ENCODE peak calls at places on chromosomes 5 and 9, in five cellular contexts. One of them, this sample, is unnamed.

GRCh38 chr5:168530751-168531150 is 1.6 kb downstream of the FBLL1 start:
- DNase-seq in astrocyte of the spinal cord: no peak
- DNase-seq in activated CD8-positive, alpha-beta memory T cell treated with anti-CD3 and anti-CD28 coated beads for 24 hours: no peak
- DNase-seq in stimulated activated CD4-positive, alpha-beta T cell treated with anti-CD3 and anti-CD28 coated beads, Interleukin-15, amount 100 ng/mL, for 48 hours: no peak
- DNase-seq in GOT3: no peak
- DNase-seq in this sample: peak

GRCh38 chr5:168417731-168418429 is 68.4 kb upstream of the RARS1 start:
- DNase-seq in astrocyte of the spinal cord: peak
- DNase-seq in activated CD8-positive, alpha-beta memory T cell treated with anti-CD3 and anti-CD28 coated beads for 24 hours: no peak
- DNase-seq in stimulated activated CD4-positive, alpha-beta T cell treated with anti-CD3 and anti-CD28 coated beads, Interleukin-15, amount 100 ng/mL, for 48 hours: no peak
- DNase-seq in GOT3: no peak
- DNase-seq in this sample: no peak

GRCh38 chr5:142734904-142735190 is 35.3 kb upstream of the ARHGAP26 start:
- DNase-seq in astrocyte of the spinal cord: no peak
- DNase-seq in activated CD8-positive, alpha-beta memory T cell treated with anti-CD3 and anti-CD28 coated beads for 24 hours: peak
- DNase-seq in stimulated activated CD4-positive, alpha-beta T cell treated with anti-CD3 and anti-CD28 coated beads, Interleukin-15, amount 100 ng/mL, for 48 hours: no peak
- DNase-seq in GOT3: no peak
- DNase-seq in this sample: no peak

GRCh38 chr9:22084336-22085035 is 75.4 kb upstream of the CDKN2B start:
- DNase-seq in astrocyte of the spinal cord: peak
- DNase-seq in activated CD8-positive, alpha-beta memory T cell treated with anti-CD3 and anti-CD28 coated beads for 24 hours: no peak
- DNase-seq in stimulated activated CD4-positive, alpha-beta T cell treated with anti-CD3 and anti-CD28 coated beads, Interleukin-15, amount 100 ng/mL, for 48 hours: no peak
- DNase-seq in GOT3: no peak
- DNase-seq in this sample: peak

GRCh38 chr9:90925581-90926257 is 124.1 kb downstream of the SYK start:
- DNase-seq in astrocyte of the spinal cord: peak
- DNase-seq in activated CD8-positive, alpha-beta memory T cell treated with anti-CD3 and anti-CD28 coated beads for 24 hours: no peak
- DNase-seq in stimulated activated CD4-positive, alpha-beta T cell treated with anti-CD3 and anti-CD28 coated beads, Interleukin-15, amount 100 ng/mL, for 48 hours: no peak
- DNase-seq in GOT3: no peak
- DNase-seq in this sample: peak

GRCh38 chr5:160260881-160261815 is 31.8 kb downstream of the FABP6 start:
- DNase-seq in astrocyte of the spinal cord: peak
- DNase-seq in activated CD8-positive, alpha-beta memory T cell treated with anti-CD3 and anti-CD28 coated beads for 24 hours: no peak
- DNase-seq in stimulated activated CD4-positive, alpha-beta T cell treated with anti-CD3 and anti-CD28 coated beads, Interleukin-15, amount 100 ng/mL, for 48 hours: no peak
- DNase-seq in GOT3: no peak
- DNase-seq in this sample: peak

GRCh38 chr5:149162401-149163084 is 21.2 kb downstream of the ABLIM3 start:
- DNase-seq in astrocyte of the spinal cord: peak
- DNase-seq in activated CD8-positive, alpha-beta memory T cell treated with anti-CD3 and anti-CD28 coated beads for 24 hours: no peak
- DNase-seq in stimulated activated CD4-positive, alpha-beta T cell treated with anti-CD3 and anti-CD28 coated beads, Interleukin-15, amount 100 ng/mL, for 48 hours: no peak
- DNase-seq in GOT3: no peak
- DNase-seq in this sample: no peak

GRCh38 chr9:76414656-76415055 is 20.4 kb upstream of the RFK start:
- DNase-seq in astrocyte of the spinal cord: peak
- DNase-seq in activated CD8-positive, alpha-beta memory T cell treated with anti-CD3 and anti-CD28 coated beads for 24 hours: no peak
- DNase-seq in stimulated activated CD4-positive, alpha-beta T cell treated with anti-CD3 and anti-CD28 coated beads, Interleukin-15, amount 100 ng/mL, for 48 hours: no peak
- DNase-seq in GOT3: no peak
- DNase-seq in this sample: peak

GRCh38 chr9:135791431-135792267 is 89.7 kb downstream of the KCNT1 start:
- DNase-seq in astrocyte of the spinal cord: no peak
- DNase-seq in activated CD8-positive, alpha-beta memory T cell treated with anti-CD3 and anti-CD28 coated beads for 24 hours: no peak
- DNase-seq in stimulated activated CD4-positive, alpha-beta T cell treated with anti-CD3 and anti-CD28 coated beads, Interleukin-15, amount 100 ng/mL, for 48 hours: no peak
- DNase-seq in GOT3: no peak
- DNase-seq in this sample: no peak

GRCh38 chr5:148922606-148923005 is 96.2 kb downstream of the ADRB2 start:
- DNase-seq in astrocyte of the spinal cord: no peak
- DNase-seq in activated CD8-positive, alpha-beta memory T cell treated with anti-CD3 and anti-CD28 coated beads for 24 hours: no peak
- DNase-seq in stimulated activated CD4-positive, alpha-beta T cell treated with anti-CD3 and anti-CD28 coated beads, Interleukin-15, amount 100 ng/mL, for 48 hours: no peak
- DNase-seq in GOT3: no peak
- DNase-seq in this sample: no peak

GRCh38 chr5:29005386-29005785 is 1967.0 kb upstream of the CDH9 start:
- DNase-seq in astrocyte of the spinal cord: peak
- DNase-seq in activated CD8-positive, alpha-beta memory T cell treated with anti-CD3 and anti-CD28 coated beads for 24 hours: no peak
- DNase-seq in stimulated activated CD4-positive, alpha-beta T cell treated with anti-CD3 and anti-CD28 coated beads, Interleukin-15, amount 100 ng/mL, for 48 hours: no peak
- DNase-seq in GOT3: no peak
- DNase-seq in this sample: no peak

This sample was measured in HCEC 1CT.